ENCODE peak calls at places on chromosomes 13 and 19, in five cellular contexts. One of them, this sample, is unnamed.

GRCh38 chr13:101919541-101920306 is 467.2 kb downstream of the ITGBL1 start:
- DNase-seq in IMR-90: peak; percentile 10
- DNase-seq in A549: no peak
- DNase-seq in H1: no peak
- DNase-seq in HepG2: no peak
- DNase-seq in this sample: no peak

GRCh38 chr13:88649855-88650254 is 978.7 kb downstream of the SLITRK5 start:
- DNase-seq in IMR-90: no peak
- DNase-seq in A549: no peak
- DNase-seq in H1: no peak
- DNase-seq in HepG2: no peak
- DNase-seq in this sample: no peak

GRCh38 chr19:40799558-40800338 is 757 bp downstream of the EGLN2 start:
- DNase-seq in IMR-90: no peak
- DNase-seq in A549: no peak
- DNase-seq in H1: no peak
- DNase-seq in HepG2: no peak
- DNase-seq in this sample: no peak

GRCh38 chr19:11656535-11656934 is 59.3 kb downstream of the ZNF627 start:
- DNase-seq in IMR-90: no peak
- DNase-seq in A549: no peak
- DNase-seq in H1: no peak
- DNase-seq in HepG2: no peak
- DNase-seq in this sample: no peak

GRCh38 chr19:11921852-11922495 is 2.9 kb upstream of the ZNF700 start:
- DNase-seq in IMR-90: peak; percentile 5
- DNase-seq in A549: no peak
- DNase-seq in H1: no peak
- DNase-seq in HepG2: no peak
- DNase-seq in this sample: peak; percentile 58

GRCh38 chr13:20370815-20371421 is 138.8 kb upstream of the GJB6 start:
- DNase-seq in IMR-90: no peak
- DNase-seq in A549: no peak
- DNase-seq in H1: no peak
- DNase-seq in HepG2: no peak
- DNase-seq in this sample: no peak

GRCh38 chr19:4714016-4714415 is 9.6 kb downstream of the DPP9 start:
- DNase-seq in IMR-90: no peak
- DNase-seq in A549: no peak
- DNase-seq in H1: no peak
- DNase-seq in HepG2: no peak
- DNase-seq in this sample: no peak

GRCh38 chr19:11548315-11548700 is 9.7 kb downstream of the CNN1 start:
- DNase-seq in IMR-90: no peak
- DNase-seq in A549: no peak
- DNase-seq in H1: no peak
- DNase-seq in HepG2: no peak
- DNase-seq in this sample: no peak

GRCh38 chr13:75345191-75345590 is 136.8 kb downstream of the TBC1D4 start:
- DNase-seq in IMR-90: peak; percentile 57
- DNase-seq in A549: no peak
- DNase-seq in H1: no peak
- DNase-seq in HepG2: no peak
- DNase-seq in this sample: no peak

GRCh38 chr19:53034054-53034453 is 10.5 kb upstream of the ERVV-2 start:
- DNase-seq in IMR-90: no peak
- DNase-seq in A549: no peak
- DNase-seq in H1: no peak
- DNase-seq in HepG2: no peak
- DNase-seq in this sample: no peak

GRCh38 chr19:53037101-53038097 is 7.1 kb upstream of the ERVV-2 start:
- DNase-seq in IMR-90: peak; percentile 41
- DNase-seq in A549: no peak
- DNase-seq in H1: no peak
- DNase-seq in HepG2: no peak
- DNase-seq in this sample: peak; percentile 35

DNA sequence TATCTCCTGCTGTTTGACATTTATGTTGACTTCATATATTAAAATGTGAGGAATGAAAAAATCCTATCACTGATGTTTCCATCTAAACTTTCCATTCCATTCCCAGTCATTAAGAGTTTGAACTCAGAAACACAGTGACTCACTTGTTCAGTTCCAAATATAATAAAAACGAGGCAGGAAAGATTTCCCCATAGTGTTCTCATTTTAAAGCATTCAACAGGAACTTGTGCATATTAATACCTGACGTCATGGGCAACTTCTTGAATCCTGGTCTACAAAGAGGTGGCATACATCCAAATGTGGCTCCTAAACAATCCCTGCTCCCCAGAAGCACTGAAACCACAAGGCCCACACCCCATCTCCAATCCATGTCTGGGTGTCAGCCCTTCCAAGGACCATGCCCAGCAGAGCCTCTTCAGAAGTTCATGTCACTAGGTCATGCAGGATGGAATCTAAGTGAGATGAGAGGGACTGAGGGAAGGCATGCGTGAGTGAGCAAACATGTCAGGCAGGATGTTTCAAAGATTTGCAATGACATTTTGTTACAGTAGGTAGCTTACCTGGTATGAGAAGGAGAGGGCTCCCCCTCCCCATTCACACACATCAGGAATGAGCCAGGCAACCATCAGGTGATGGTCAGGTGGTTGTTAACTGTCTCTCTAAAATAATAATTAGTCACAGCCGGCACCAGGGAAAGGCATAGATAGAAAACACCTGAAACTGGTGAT is 9.4 kb upstream of the ERVV-2 start:
- DNase-seq in IMR-90: no peak
- DNase-seq in A549: no peak
- DNase-seq in H1: no peak
- DNase-seq in HepG2: no peak
- DNase-seq in this sample: no peak
- TF ChIP-seq MAFK in IMR-90: no peak
- TF ChIP-seq MAFK in A549: no peak
- TF ChIP-seq MAFK in H1: no peak
- TF ChIP-seq MAFK in HepG2: no peak
- TF ChIP-seq MAFK in this sample: no peak

GRCh38 chr13:108702171-108702570 is 72.8 kb downstream of the MYO16 start:
- DNase-seq in IMR-90: no peak
- DNase-seq in A549: no peak
- DNase-seq in H1: no peak
- DNase-seq in HepG2: no peak
- DNase-seq in this sample: no peak

GRCh38 chr13:108705031-108705430 is 75.6 kb downstream of the MYO16 start:
- DNase-seq in IMR-90: no peak
- DNase-seq in A549: peak; percentile 80
- DNase-seq in H1: no peak
- DNase-seq in HepG2: peak; percentile 49
- DNase-seq in this sample: no peak

GRCh38 chr13:108700421-108701170 is 71.2 kb downstream of the MYO16 start:
- DNase-seq in IMR-90: peak; percentile 71
- DNase-seq in A549: peak; percentile 43
- DNase-seq in H1: no peak
- DNase-seq in HepG2: no peak
- DNase-seq in this sample: no peak
- TF ChIP-seq MAFK in IMR-90: no peak
- TF ChIP-seq MAFK in A549: no peak
- TF ChIP-seq MAFK in H1: no peak
- TF ChIP-seq MAFK in HepG2: no peak
- TF ChIP-seq MAFK in this sample: no peak

GRCh38 chr13:84118845-84119409 is 236.7 kb upstream of the SLITRK1 start:
- DNase-seq in IMR-90: no peak
- DNase-seq in A549: no peak
- DNase-seq in H1: no peak
- DNase-seq in HepG2: no peak
- DNase-seq in this sample: no peak
- TF ChIP-seq MAFK in IMR-90: no peak
- TF ChIP-seq MAFK in A549: no peak
- TF ChIP-seq MAFK in H1: no peak
- TF ChIP-seq MAFK in HepG2: no peak
- TF ChIP-seq MAFK in this sample: no peak

GRCh38 chr13:65594255-65594654 is 1635.9 kb downstream of the PCDH9 start:
- DNase-seq in IMR-90: peak; percentile 82
- DNase-seq in A549: no peak
- DNase-seq in H1: no peak
- DNase-seq in HepG2: no peak
- DNase-seq in this sample: no peak
- TF ChIP-seq MAFK in IMR-90: no peak
- TF ChIP-seq MAFK in A549: no peak
- TF ChIP-seq MAFK in H1: no peak
- TF ChIP-seq MAFK in HepG2: no peak
- TF ChIP-seq MAFK in this sample: no peak

This sample was measured in K562.